ENCODE peak calls at places on chromosomes 6 and 20, in eight cellular contexts. One of them, this sample, is unnamed. For H3K27me3 and H3K9me3, the result is how much of the 10 kb centered on the place peaks cover.

GRCh38 chr20:62929051-62929538 is 2.8 kb upstream of the DIDO1 start:
- DNase-seq in psoas muscle: peak
- DNase-seq in NT2/D1: peak
- DNase-seq in AG04450: no peak
- DNase-seq in pancreas: peak
- DNase-seq in cardiac muscle cell: peak
- DNase-seq in MG63: no peak
- DNase-seq in sigmoid colon: peak
- DNase-seq in this sample: no peak

GRCh38 chr20:33709905-33710541 is 10.1 kb downstream of the PXMP4 start:
- DNase-seq in psoas muscle: no peak
- DNase-seq in NT2/D1: no peak
- DNase-seq in AG04450: no peak
- DNase-seq in pancreas: no peak
- DNase-seq in cardiac muscle cell: no peak
- DNase-seq in MG63: no peak
- DNase-seq in sigmoid colon: no peak
- DNase-seq in this sample: no peak

GRCh38 chr6:82397962-82398692 is 34.5 kb downstream of the TPBG start:
- DNase-seq in psoas muscle: no peak
- DNase-seq in NT2/D1: no peak
- DNase-seq in AG04450: no peak
- DNase-seq in pancreas: no peak
- DNase-seq in cardiac muscle cell: peak
- DNase-seq in MG63: no peak
- DNase-seq in sigmoid colon: no peak
- DNase-seq in this sample: no peak

GRCh38 chr6:90183587-90184333 is 112.9 kb downstream of the BACH2 start:
- DNase-seq in psoas muscle: no peak
- DNase-seq in NT2/D1: no peak
- DNase-seq in AG04450: no peak
- DNase-seq in pancreas: peak
- DNase-seq in cardiac muscle cell: no peak
- DNase-seq in MG63: no peak
- DNase-seq in sigmoid colon: no peak
- DNase-seq in this sample: no peak

GRCh38 chr20:51533291-51534172 is 9.0 kb downstream of the NFATC2 start:
- DNase-seq in psoas muscle: no peak
- DNase-seq in NT2/D1: no peak
- DNase-seq in AG04450: no peak
- DNase-seq in pancreas: no peak
- DNase-seq in cardiac muscle cell: no peak
- DNase-seq in MG63: no peak
- DNase-seq in sigmoid colon: no peak
- DNase-seq in this sample: no peak

GRCh38 chr6:87430499-87430898 is 22.7 kb downstream of the CFAP206 start:
- DNase-seq in psoas muscle: no peak
- DNase-seq in NT2/D1: no peak
- DNase-seq in AG04450: no peak
- DNase-seq in pancreas: no peak
- DNase-seq in cardiac muscle cell: no peak
- DNase-seq in MG63: no peak
- DNase-seq in sigmoid colon: no peak
- DNase-seq in this sample: no peak

GRCh38 chr6:139711714-139712585 is 337.5 kb upstream of the CITED2 start:
- DNase-seq in psoas muscle: no peak
- DNase-seq in NT2/D1: no peak
- DNase-seq in AG04450: no peak
- DNase-seq in pancreas: no peak
- DNase-seq in cardiac muscle cell: peak
- DNase-seq in MG63: no peak
- DNase-seq in sigmoid colon: no peak
- DNase-seq in this sample: no peak

GRCh38 chr6:158819213-158819976 is at the start of gene EZR:
- DNase-seq in psoas muscle: peak
- DNase-seq in NT2/D1: peak
- DNase-seq in AG04450: no peak
- DNase-seq in pancreas: peak
- DNase-seq in cardiac muscle cell: peak
- DNase-seq in MG63: peak
- DNase-seq in sigmoid colon: peak
- DNase-seq in this sample: peak

GRCh38 chr6:9523462-9523861 is 891.4 kb downstream of the TFAP2A start:
- DNase-seq in psoas muscle: no peak
- DNase-seq in NT2/D1: no peak
- DNase-seq in AG04450: peak
- DNase-seq in pancreas: no peak
- DNase-seq in cardiac muscle cell: peak
- DNase-seq in MG63: peak
- DNase-seq in sigmoid colon: no peak
- DNase-seq in this sample: peak

GRCh38 chr6:148472495-148473105 is 130.0 kb downstream of the SASH1 start:
- DNase-seq in psoas muscle: no peak
- DNase-seq in NT2/D1: no peak
- DNase-seq in AG04450: no peak
- DNase-seq in pancreas: no peak
- DNase-seq in cardiac muscle cell: no peak
- DNase-seq in MG63: no peak
- DNase-seq in sigmoid colon: no peak
- DNase-seq in this sample: no peak

GRCh38 chr6:24947636-24948035 is 11.9 kb upstream of the RIPOR2 start:
- DNase-seq in psoas muscle: no peak
- DNase-seq in NT2/D1: no peak
- DNase-seq in AG04450: no peak
- DNase-seq in pancreas: no peak
- DNase-seq in cardiac muscle cell: no peak
- DNase-seq in MG63: no peak
- DNase-seq in sigmoid colon: no peak
- DNase-seq in this sample: no peak

GRCh38 chr6:139373154-139373927 is 1.1 kb downstream of the CITED2 start:
- DNase-seq in psoas muscle: peak
- DNase-seq in NT2/D1: no peak
- DNase-seq in AG04450: no peak
- DNase-seq in pancreas: peak
- DNase-seq in cardiac muscle cell: peak
- DNase-seq in MG63: peak
- DNase-seq in sigmoid colon: peak
- DNase-seq in this sample: peak

GRCh38 chr6:43712590-43712989 is 25.0 kb upstream of the MRPS18A start:
- DNase-seq in psoas muscle: no peak
- DNase-seq in NT2/D1: no peak
- DNase-seq in AG04450: no peak
- DNase-seq in pancreas: no peak
- DNase-seq in cardiac muscle cell: no peak
- DNase-seq in MG63: no peak
- DNase-seq in sigmoid colon: peak
- DNase-seq in this sample: no peak

GRCh38 chr6:138691595-138692057 is 81.9 kb upstream of the CCDC28A start:
- DNase-seq in psoas muscle: no peak
- DNase-seq in NT2/D1: no peak
- DNase-seq in AG04450: peak
- DNase-seq in pancreas: no peak
- DNase-seq in cardiac muscle cell: peak
- DNase-seq in MG63: peak
- DNase-seq in sigmoid colon: no peak
- DNase-seq in this sample: no peak

DNA sequence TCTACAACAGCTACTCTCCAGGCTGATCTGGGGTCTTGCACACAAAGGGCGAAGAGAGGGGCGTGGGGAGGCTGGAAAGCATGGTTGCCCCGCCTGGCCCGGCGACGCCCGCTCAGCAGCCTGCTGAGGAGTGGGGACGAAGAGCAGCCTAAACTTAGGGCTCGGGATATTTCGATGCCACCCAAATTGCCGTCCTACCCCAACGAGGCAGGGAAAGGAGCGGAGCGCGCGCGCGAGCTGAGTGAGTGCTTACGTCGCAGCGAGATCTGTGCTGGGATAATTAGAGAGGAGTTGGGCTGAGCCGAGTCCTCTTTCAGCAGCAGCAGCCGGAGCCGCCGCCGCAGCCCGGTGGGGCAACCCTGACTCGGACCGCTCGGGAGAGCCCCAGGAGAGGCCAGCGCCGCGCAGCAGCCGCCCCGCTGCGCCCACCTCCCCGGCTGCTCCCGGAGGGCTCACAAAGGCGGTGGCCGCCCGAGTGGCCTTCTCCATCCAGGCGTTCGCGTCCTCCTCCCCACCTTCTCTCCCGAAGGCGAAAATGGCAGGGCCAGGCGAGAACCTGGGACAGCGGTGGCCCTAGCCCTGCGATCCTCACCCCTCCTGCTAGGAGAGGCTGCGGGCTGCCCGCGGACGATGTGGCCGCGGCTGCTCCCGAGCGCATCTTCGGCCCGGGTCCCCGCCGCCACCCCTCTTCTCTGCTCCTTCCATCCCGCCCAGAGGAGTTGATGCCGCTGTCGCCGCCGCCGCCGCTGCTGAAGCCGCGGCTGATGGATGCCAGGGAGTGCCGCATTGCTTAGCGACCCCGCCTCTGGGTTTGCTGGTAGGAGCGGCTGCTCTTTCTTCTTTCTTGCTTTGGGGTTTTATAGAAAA is at the start of gene CLVS2:
- DNase-seq in psoas muscle: peak
- DNase-seq in NT2/D1: peak
- DNase-seq in AG04450: no peak
- DNase-seq in pancreas: no peak
- DNase-seq in cardiac muscle cell: peak
- DNase-seq in MG63: peak
- DNase-seq in sigmoid colon: peak
- DNase-seq in this sample: peak
- H3K27me3 ChIP-seq in psoas muscle: half or more
- H3K27me3 ChIP-seq in NT2/D1: under half
- H3K27me3 ChIP-seq in AG04450: under half
- H3K27me3 ChIP-seq in pancreas: under half
- H3K27me3 ChIP-seq in cardiac muscle cell: half or more
- H3K27me3 ChIP-seq in MG63: under half
- H3K27me3 ChIP-seq in sigmoid colon: half or more
- H3K27me3 ChIP-seq in this sample: under half

GRCh38 chr6:372336-372911 is 19.1 kb upstream of the IRF4 start:
- DNase-seq in psoas muscle: no peak
- DNase-seq in NT2/D1: no peak
- DNase-seq in AG04450: no peak
- DNase-seq in pancreas: no peak
- DNase-seq in cardiac muscle cell: no peak
- DNase-seq in MG63: no peak
- DNase-seq in sigmoid colon: no peak
- DNase-seq in this sample: no peak
- H3K9me3 ChIP-seq in psoas muscle: under half
- H3K9me3 ChIP-seq in NT2/D1: under half
- H3K9me3 ChIP-seq in AG04450: half or more
- H3K9me3 ChIP-seq in pancreas: under half
- H3K9me3 ChIP-seq in cardiac muscle cell: under half
- H3K9me3 ChIP-seq in MG63: under half
- H3K9me3 ChIP-seq in sigmoid colon: under half
- H3K9me3 ChIP-seq in this sample: under half

GRCh38 chr6:63792846-63793245 is 157.2 kb downstream of the PHF3 start:
- DNase-seq in psoas muscle: no peak
- DNase-seq in NT2/D1: no peak
- DNase-seq in AG04450: no peak
- DNase-seq in pancreas: no peak
- DNase-seq in cardiac muscle cell: no peak
- DNase-seq in MG63: no peak
- DNase-seq in sigmoid colon: no peak
- DNase-seq in this sample: no peak
- H3K27me3 ChIP-seq in psoas muscle: under half
- H3K27me3 ChIP-seq in NT2/D1: under half
- H3K27me3 ChIP-seq in AG04450: under half
- H3K27me3 ChIP-seq in pancreas: under half
- H3K27me3 ChIP-seq in cardiac muscle cell: under half
- H3K27me3 ChIP-seq in MG63: under half
- H3K27me3 ChIP-seq in sigmoid colon: under half
- H3K27me3 ChIP-seq in this sample: under half

DNA sequence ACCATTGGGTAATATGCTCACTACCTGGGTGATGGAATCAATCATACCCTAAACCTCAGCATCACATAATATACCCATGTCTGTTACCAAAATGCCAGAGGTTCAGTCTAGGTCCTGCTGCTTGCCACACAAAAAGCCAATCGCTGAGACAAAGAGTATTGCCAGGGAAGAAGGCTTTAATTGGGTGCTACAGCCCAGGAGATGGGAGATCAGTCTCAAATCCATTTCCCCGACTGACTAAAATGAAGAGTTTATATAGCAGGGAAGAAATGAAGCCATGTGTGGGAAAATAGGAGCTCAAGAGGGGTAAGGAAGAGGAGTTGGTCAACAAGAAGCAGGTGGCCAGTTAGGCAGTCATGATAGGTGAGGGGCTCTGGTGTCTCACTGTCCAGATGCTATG is 149.6 kb downstream of the QRSL1 start:
- DNase-seq in psoas muscle: no peak
- DNase-seq in NT2/D1: no peak
- DNase-seq in AG04450: no peak
- DNase-seq in pancreas: no peak
- DNase-seq in cardiac muscle cell: no peak
- DNase-seq in MG63: no peak
- DNase-seq in sigmoid colon: no peak
- DNase-seq in this sample: no peak
- H3K9me3 ChIP-seq in psoas muscle: under half
- H3K9me3 ChIP-seq in NT2/D1: under half
- H3K9me3 ChIP-seq in AG04450: under half
- H3K9me3 ChIP-seq in pancreas: under half
- H3K9me3 ChIP-seq in cardiac muscle cell: under half
- H3K9me3 ChIP-seq in MG63: under half
- H3K9me3 ChIP-seq in sigmoid colon: under half
- H3K9me3 ChIP-seq in this sample: under half

GRCh38 chr6:108120311-108120710 is 45.5 kb upstream of the NR2E1 start:
- DNase-seq in psoas muscle: no peak
- DNase-seq in NT2/D1: no peak
- DNase-seq in AG04450: no peak
- DNase-seq in pancreas: no peak
- DNase-seq in cardiac muscle cell: no peak
- DNase-seq in MG63: no peak
- DNase-seq in sigmoid colon: no peak
- DNase-seq in this sample: no peak
- H3K27me3 ChIP-seq in psoas muscle: half or more
- H3K27me3 ChIP-seq in NT2/D1: half or more
- H3K27me3 ChIP-seq in AG04450: half or more
- H3K27me3 ChIP-seq in pancreas: under half
- H3K27me3 ChIP-seq in cardiac muscle cell: half or more
- H3K27me3 ChIP-seq in MG63: under half
- H3K27me3 ChIP-seq in sigmoid colon: half or more
- H3K27me3 ChIP-seq in this sample: under half

DNA sequence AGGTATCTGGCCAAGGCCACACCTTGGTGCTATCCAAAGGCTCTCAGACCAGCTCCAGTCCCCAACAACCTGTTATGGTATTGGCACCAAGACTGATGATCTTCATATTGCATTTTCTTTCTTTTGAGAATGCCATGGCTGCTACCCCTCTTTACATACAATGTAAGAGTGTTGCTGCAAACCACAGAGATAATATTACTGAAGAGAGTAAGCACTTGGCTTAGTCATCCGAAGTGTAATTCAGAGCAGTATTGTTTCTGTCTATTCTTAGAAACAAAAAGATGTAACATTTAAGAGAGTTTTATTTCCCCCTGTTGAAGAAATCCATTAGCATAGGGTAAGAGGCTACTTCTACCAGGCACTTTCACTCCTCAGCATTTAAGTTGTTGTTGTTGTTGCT is 212.5 kb downstream of the C6orf118 start:
- DNase-seq in psoas muscle: no peak
- DNase-seq in NT2/D1: no peak
- DNase-seq in AG04450: no peak
- DNase-seq in pancreas: no peak
- DNase-seq in cardiac muscle cell: no peak
- DNase-seq in MG63: no peak
- DNase-seq in sigmoid colon: no peak
- DNase-seq in this sample: no peak
- H3K9me3 ChIP-seq in psoas muscle: under half
- H3K9me3 ChIP-seq in NT2/D1: under half
- H3K9me3 ChIP-seq in AG04450: under half
- H3K9me3 ChIP-seq in pancreas: under half
- H3K9me3 ChIP-seq in cardiac muscle cell: under half
- H3K9me3 ChIP-seq in MG63: under half
- H3K9me3 ChIP-seq in sigmoid colon: under half
- H3K9me3 ChIP-seq in this sample: under half

This sample was measured in WERI-Rb-1.